ENCODE peak calls at places on chromosome 14, in five cellular contexts. O is NCI-H524 treated with DMSO at 0.1 percent for 48 hours, C is right lobe of liver, Y is A172, G is heart right ventricle. I is an unnamed sample.

GRCh38 chr14:100032749-100033148 is 32.5 kb upstream of the EVL start:
- DNase-seq in G (no peak), C (no peak), Y (no peak), O (no peak), I (no peak)

GRCh38 chr14:21078726-21079125 is 8.6 kb downstream of the ARHGEF40 start:
- DNase-seq in Y (no peak), O (no peak), C (no peak), G (no peak), I (no peak)

GRCh38 chr14:93759781-93760307 is 28.4 kb downstream of the PRIMA1 start:
- DNase-seq in C (peak; percentile 93), O (peak; percentile 77), Y (no peak), G (peak; percentile 77), I (no peak)

GRCh38 chr14:76930549-76930948 is 98.0 kb downstream of the IRF2BPL start:
- DNase-seq in Y (no peak), G (no peak), C (no peak), O (no peak), I (no peak)

GRCh38 chr14:97634786-97635185 is 837.6 kb downstream of the VRK1 start:
- DNase-seq in Y (no peak), O (peak; percentile 33), C (no peak), G (no peak), I (no peak)

GRCh38 chr14:37443461-37443860 is 151.6 kb downstream of the FOXA1 start:
- DNase-seq in G (no peak), Y (no peak), O (no peak), C (no peak), I (peak; percentile 41)

GRCh38 chr14:23538785-23539184 is 12.8 kb downstream of the ZFHX2 start:
- DNase-seq in G (peak; percentile 54), Y (no peak), C (no peak), O (no peak), I (peak; percentile 22)

GRCh38 chr14:71183856-71184255 is 276.6 kb downstream of the PCNX1 start:
- DNase-seq in G (no peak), C (no peak), O (peak; percentile 99), Y (no peak), I (no peak)

GRCh38 chr14:61475316-61475715 is 153.9 kb downstream of the PRKCH start:
- DNase-seq in C (peak; percentile 33), Y (no peak), O (no peak), G (no peak), I (peak; percentile 80)

GRCh38 chr14:55803506-55804197 is 223.6 kb downstream of the KTN1 start:
- DNase-seq in C (no peak), O (no peak), G (no peak), Y (no peak), I (no peak)

GRCh38 chr14:60862283-60862682 is 118.6 kb downstream of the TRMT5 start:
- DNase-seq in C (no peak), G (no peak), Y (no peak), O (no peak), I (peak; percentile 29)

GRCh38 chr14:68949236-68949965 is 29.7 kb downstream of the ACTN1 start:
- DNase-seq in G (no peak), O (no peak), Y (no peak), C (no peak), I (no peak)

GRCh38 chr14:61368061-61368710 is 46.8 kb downstream of the PRKCH start:
- DNase-seq in C (no peak), O (no peak), G (no peak), Y (no peak), I (no peak)

GRCh38 chr14:36129181-36129580 is 47.3 kb downstream of the PTCSC3 start:
- DNase-seq in O (no peak), G (no peak), Y (peak; percentile 4), C (no peak), I (peak; percentile 5)

GRCh38 chr14:70698288-70698687 is 56.6 kb downstream of the TTC9 start:
- DNase-seq in C (no peak), Y (peak; percentile 43), G (no peak), O (no peak), I (peak; percentile 32)

GRCh38 chr14:29814153-29815057 is 113.2 kb downstream of the PRKD1 start:
- DNase-seq in Y (no peak), O (no peak), G (peak; percentile 69), C (peak; percentile 49), I (peak; percentile 74)

GRCh38 chr14:76195003-76195402 is 43.3 kb downstream of the GPATCH2L start:
- DNase-seq in Y (no peak), O (no peak), G (no peak), C (no peak), I (no peak)

GRCh38 chr14:101849640-101850039 is 88.1 kb downstream of the PPP2R5C start:
- DNase-seq in O (no peak), Y (no peak), G (no peak), C (no peak), I (no peak)

GRCh38 chr14:68951051-68951797 is 27.9 kb downstream of the ACTN1 start:
- DNase-seq in G (peak; percentile 74), O (no peak), C (no peak), Y (peak; percentile 96), I (peak; percentile 93)

GRCh38 chr14:38704220-38704619 is 398.8 kb downstream of the SEC23A start:
- DNase-seq in G (no peak), Y (no peak), O (no peak), C (no peak), I (no peak)

GRCh38 chr14:102213984-102214658 is 74.4 kb downstream of the WDR20 start:
- DNase-seq in Y (no peak), C (no peak), O (no peak), G (no peak), I (no peak)

GRCh38 chr14:37565550-37565949 is 29.5 kb downstream of the FOXA1 start:
- DNase-seq in Y (no peak), O (no peak), C (no peak), G (no peak), I (no peak)

GRCh38 chr14:94540031-94540794 is 21.0 kb upstream of the SERPINA4 start:
- DNase-seq in C (no peak), G (no peak), O (no peak), Y (no peak), I (peak; percentile 58)

GRCh38 chr14:96663491-96664067 is 133.6 kb upstream of the VRK1 start:
- DNase-seq in G (no peak), C (no peak), O (no peak), Y (no peak), I (no peak)

GRCh38 chr14:75070383-75070782 is 942 bp downstream of the ZC2HC1C start:
- DNase-seq in Y (no peak), C (peak; percentile 81), G (no peak), O (no peak), I (no peak)

GRCh38 chr14:87615822-87616679 is 376.9 kb downstream of the GALC start:
- DNase-seq in O (no peak), C (no peak), Y (peak; percentile 50), G (peak; percentile 15), I (peak; percentile 45)

GRCh38 chr14:100165376-100165775 is 5.9 kb upstream of the DEGS2 start:
- DNase-seq in O (no peak), C (no peak), Y (no peak), G (no peak), I (no peak)

GRCh38 chr14:90726656-90727055 is 89.6 kb downstream of the TTC7B start:
- DNase-seq in Y (peak; percentile 67), C (no peak), O (no peak), G (no peak), I (peak; percentile 80)

GRCh38 chr14:104786726-104787675 is 8.5 kb downstream of the AKT1 start:
- DNase-seq in O (no peak), Y (no peak), C (no peak), G (no peak), I (no peak)

GRCh38 chr14:103641181-103641580 is 12.2 kb downstream of the KLC1 start:
- DNase-seq in O (no peak), G (no peak), Y (peak; percentile 74), C (no peak), I (peak; percentile 65)

GRCh38 chr14:75800792-75801191 is 139.7 kb downstream of the TTLL5 start:
- DNase-seq in Y (no peak), C (no peak), G (no peak), O (no peak), I (no peak)

GRCh38 chr14:95021588-95021987 is 135.7 kb downstream of the DICER1 start:
- DNase-seq in O (no peak), C (no peak), Y (no peak), G (no peak), I (no peak)

GRCh38 chr14:51004801-51005526 is 60.7 kb upstream of the PYGL start:
- DNase-seq in C (no peak), O (peak; percentile 63), G (no peak), Y (peak; percentile 54), I (peak; percentile 43)

GRCh38 chr14:21070083-21070609 is at the start of gene ARHGEF40:
- DNase-seq in G (peak; percentile 81), Y (no peak), O (no peak), C (peak; percentile 77), I (peak; percentile 47)

GRCh38 chr14:61619494-61619893 is 75.8 kb upstream of the HIF1A start:
- DNase-seq in Y (no peak), G (no peak), O (no peak), C (no peak), I (no peak)